ENCODE peak calls at places on chromosomes 1 and 21, in six cellular contexts. Y is right lobe of liver, A is testis, I is GM12878, W is HCT116, X is uterus. M is an unnamed sample.

GRCh38 chr1:226738421-226738994 is 574 bp downstream of the ITPKB start:
- DNase-seq in Y (no peak), A (peak; percentile 32), I (no peak), W (no peak), X (peak; percentile 49), M (no peak)

GRCh38 chr1:22491995-22492726 is 40.5 kb downstream of the ZBTB40 start:
- DNase-seq in Y (no peak), A (no peak), I (no peak), W (no peak), X (no peak), M (no peak)

GRCh38 chr21:44900559-44901251 is 20.0 kb downstream of the ITGB2 start:
- DNase-seq in Y (no peak), A (no peak), I (no peak), W (no peak), X (no peak), M (no peak)

GRCh38 chr1:215188302-215188950 is 105.9 kb downstream of the KCNK2 start:
- DNase-seq in Y (no peak), A (no peak), I (no peak), W (no peak), X (no peak), M (no peak)

GRCh38 chr1:181142096-181143043 is 53.9 kb downstream of the IER5 start:
- DNase-seq in Y (peak; percentile 82), A (peak; percentile 89), I (no peak), W (peak; percentile 48), X (peak; percentile 94), M (peak; percentile 82)

GRCh38 chr1:241582921-241583321 is 50.7 kb downstream of the KMO start:
- DNase-seq in Y (peak; percentile 64), A (no peak), I (no peak), W (no peak), X (no peak), M (peak; percentile 52)

GRCh38 chr1:161175771-161176453 is 1.4 kb downstream of the B4GALT3 start:
- DNase-seq in Y (no peak), A (no peak), I (no peak), W (no peak), X (no peak), M (no peak)

GRCh38 chr1:54254055-54254454 is 54.1 kb downstream of the MRPL37 start:
- DNase-seq in Y (no peak), A (no peak), I (no peak), W (no peak), X (peak; percentile 54), M (peak; percentile 46)

GRCh38 chr21:29149771-29150425 is 19.5 kb downstream of the MAP3K7CL start:
- DNase-seq in Y (no peak), A (no peak), I (no peak), W (no peak), X (no peak), M (no peak)

GRCh38 chr1:20080441-20081330 is 10.7 kb downstream of the PLA2G5 start:
- DNase-seq in Y (no peak), A (no peak), I (peak; percentile 57), W (no peak), X (no peak), M (no peak)

GRCh38 chr1:3012511-3013291 is 8.6 kb upstream of the ACTRT2 start:
- DNase-seq in Y (no peak), A (peak; percentile 74), I (no peak), W (no peak), X (peak; percentile 39), M (peak; percentile 19)

GRCh38 chr1:92728687-92729086 is 56.2 kb downstream of the EVI5 start:
- DNase-seq in Y (no peak), A (no peak), I (no peak), W (no peak), X (no peak), M (no peak)

GRCh38 chr1:158329807-158330206 is 1.5 kb downstream of the CD1B start:
- DNase-seq in Y (no peak), A (peak; percentile 23), I (no peak), W (no peak), X (no peak), M (no peak)

GRCh38 chr1:194442911-194443310 is 1256.5 kb upstream of the B3GALT2 start:
- DNase-seq in Y (no peak), A (no peak), I (no peak), W (no peak), X (no peak), M (no peak)

GRCh38 chr1:89451011-89451410 is 73.6 kb upstream of the LRRC8B start:
- DNase-seq in Y (no peak), A (no peak), I (no peak), W (no peak), X (no peak), M (no peak)

GRCh38 chr1:89279011-89279466 is 6.4 kb upstream of the GBP5 start:
- DNase-seq in Y (no peak), A (no peak), I (no peak), W (no peak), X (no peak), M (no peak)

GRCh38 chr1:224582041-224582440 is 34.1 kb upstream of the CNIH3 start:
- DNase-seq in Y (no peak), A (no peak), I (no peak), W (no peak), X (no peak), M (no peak)

GRCh38 chr1:21955474-21956281 is 18.6 kb upstream of the HSPG2 start:
- DNase-seq in Y (no peak), A (no peak), I (no peak), W (no peak), X (peak; percentile 64), M (no peak)

GRCh38 chr1:35361638-35362037 is 93.1 kb downstream of the ZMYM4 start:
- DNase-seq in Y (no peak), A (no peak), I (no peak), W (no peak), X (no peak), M (no peak)

GRCh38 chr21:18529253-18529652 is 125.7 kb upstream of the TMPRSS15 start:
- DNase-seq in Y (no peak), A (no peak), I (no peak), W (no peak), X (no peak), M (no peak)

GRCh38 chr1:243748706-243749283 is 101.2 kb downstream of the AKT3 start:
- DNase-seq in Y (no peak), A (peak; percentile 35), I (peak; percentile 28), W (peak; percentile 63), X (no peak), M (no peak)

DNA sequence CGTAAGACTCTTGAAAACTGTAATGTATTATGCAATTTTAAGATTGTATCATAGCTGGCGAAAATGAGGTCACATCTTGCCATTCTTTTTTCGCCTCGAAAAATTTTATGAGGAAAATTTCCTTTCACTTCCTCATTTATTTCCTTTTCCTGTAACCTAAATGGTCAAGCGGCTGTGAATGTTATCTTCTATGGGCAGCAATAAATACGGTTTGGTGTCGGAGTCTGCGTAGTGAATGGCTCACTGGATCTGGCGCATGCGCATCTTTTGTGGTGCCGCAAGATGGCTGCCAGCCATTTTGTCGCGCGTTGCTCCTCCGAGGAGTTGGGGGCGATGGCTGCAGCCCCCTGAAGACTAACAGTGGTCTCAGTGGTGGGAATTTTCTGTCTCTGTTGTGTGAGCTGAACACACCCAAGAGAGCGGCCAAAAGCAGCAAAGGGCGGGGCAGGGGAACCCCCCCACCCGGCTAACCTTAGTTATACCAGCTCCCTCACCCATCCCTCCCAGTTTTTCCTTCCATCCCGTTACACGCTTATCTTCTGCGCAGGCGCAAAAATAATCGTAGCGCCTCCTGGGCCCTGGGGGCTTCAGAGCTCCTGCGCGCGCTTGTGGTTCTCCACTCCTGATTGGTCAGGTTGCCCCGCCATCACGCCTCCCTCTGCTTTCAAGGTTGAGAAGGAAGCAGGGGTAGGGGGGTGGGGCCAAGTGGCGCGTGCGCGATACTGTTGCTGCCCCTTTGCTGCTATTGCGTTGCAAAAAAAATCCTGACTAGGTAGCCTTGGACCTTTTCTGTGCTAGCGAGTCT is at the start of gene RPRD2:
- DNase-seq in Y (peak; percentile 99), A (peak; percentile 100), I (peak; percentile 97), W (peak; percentile 99), X (peak; percentile 99), M (peak; percentile 100)
- TF ChIP-seq POLR2A in Y (peak; percentile 70), A (peak; percentile 77), I (peak; percentile 92), W (peak; percentile 61), X (peak; percentile 72), M (no peak)

DNA sequence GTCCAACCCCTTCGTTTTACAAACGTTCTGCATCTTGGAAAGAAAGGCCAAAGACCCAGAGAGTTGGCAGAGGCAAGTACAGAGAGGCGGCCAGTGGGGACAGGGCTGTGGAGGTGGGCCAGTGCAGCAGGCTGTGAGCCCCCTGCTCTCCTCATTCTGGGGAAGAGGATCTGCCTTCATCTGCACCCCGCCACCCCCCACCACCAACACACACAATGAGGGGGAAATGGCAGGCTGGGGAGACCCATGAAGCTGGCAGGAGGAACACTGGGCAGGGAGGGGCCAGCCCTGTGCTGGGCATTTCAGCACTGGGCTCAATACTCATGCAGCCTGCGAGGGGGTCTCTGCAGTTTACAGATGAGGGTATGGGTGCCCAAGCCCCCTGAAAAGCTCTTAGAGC is 14.6 kb downstream of the STMN1 start:
- DNase-seq in Y (no peak), A (no peak), I (no peak), W (no peak), X (no peak), M (no peak)
- H3K27ac ChIP-seq in Y (no peak overlapping the region), A (peak overlapping the region; percentile 29), I (no peak overlapping the region), W (peak overlapping the region; percentile 94), X (peak overlapping the region; percentile 87), M (peak overlapping the region; percentile 46)

GRCh38 chr21:31929548-31929947 is 56.7 kb downstream of the HUNK start:
- DNase-seq in Y (no peak), A (no peak), I (no peak), W (no peak), X (no peak), M (no peak)

GRCh38 chr21:31927872-31928476 is 55.2 kb downstream of the HUNK start:
- DNase-seq in Y (no peak), A (no peak), I (no peak), W (no peak), X (no peak), M (no peak)

GRCh38 chr21:31923756-31924155 is 50.9 kb downstream of the HUNK start:
- DNase-seq in Y (no peak), A (no peak), I (no peak), W (no peak), X (no peak), M (no peak)

GRCh38 chr21:31924548-31924947 is 51.7 kb downstream of the HUNK start:
- DNase-seq in Y (no peak), A (no peak), I (no peak), W (no peak), X (no peak), M (no peak)

GRCh38 chr21:31926498-31926897 is 53.7 kb downstream of the HUNK start:
- DNase-seq in Y (no peak), A (no peak), I (no peak), W (no peak), X (no peak), M (no peak)
- H3K4me1 ChIP-seq in Y (no peaks in the 10 kb centered on the region), A (no peaks in the 10 kb centered on the region), I (no peaks in the 10 kb centered on the region), W (no peaks in the 10 kb centered on the region), X (no peaks in the 10 kb centered on the region), M (no peaks in the 10 kb centered on the region)

DNA sequence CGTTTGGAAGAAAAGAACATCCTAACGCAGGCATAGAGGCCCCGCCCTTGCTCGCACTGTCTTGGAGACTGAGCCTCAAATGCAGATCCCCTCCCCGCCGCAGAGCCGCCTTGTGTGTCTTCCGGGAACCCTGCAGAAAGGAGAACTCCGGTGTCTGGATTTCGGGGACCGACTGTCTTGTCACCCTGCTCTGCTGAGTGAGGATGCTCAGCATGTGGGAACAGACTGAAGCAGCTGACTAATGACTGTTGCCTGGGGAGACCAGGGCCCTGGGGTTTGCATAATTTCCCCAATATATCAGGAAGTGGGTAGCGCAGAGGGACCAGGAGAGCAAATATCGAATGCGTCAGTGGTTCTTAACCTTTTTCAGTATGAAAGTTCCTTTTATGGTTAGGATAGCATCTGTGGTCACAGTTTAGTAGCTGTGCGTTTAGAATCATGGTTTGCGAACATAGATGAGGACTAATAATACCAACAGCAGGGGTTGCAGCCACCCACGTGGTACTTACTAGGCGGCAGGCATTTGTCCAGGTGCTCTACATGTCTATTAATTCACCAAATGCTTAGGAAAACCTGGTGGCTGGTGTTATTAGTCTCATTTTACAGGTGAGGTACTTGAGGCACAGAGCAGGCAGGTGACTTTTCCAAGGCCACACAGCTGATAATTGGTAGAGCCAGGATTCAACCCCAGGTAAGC is 14.3 kb downstream of the GPR137B start:
- DNase-seq in Y (no peak), A (no peak), I (peak; percentile 99), W (no peak), X (no peak), M (no peak)
- TF ChIP-seq POLR2A in Y (no peak), A (no peak), I (peak; percentile 67), W (no peak), X (no peak), M (no peak)